ENCODE peak calls at places on chromosomes 13 and 19, in five cellular contexts. E is neural progenitor cell; X is activated naive CD4-positive, alpha-beta T cell treated with anti-CD3 and anti-CD28 coated beads, Interleukin-2, amount 50 U/mL, for 72 hours; T is lung microvascular endothelial cell; V is T-cell. O is an unnamed sample.

GRCh38 chr19:38707512-38708114 is 36.7 kb downstream of the CAPN12 start:
- DNase-seq in E (no peak), T (peak; percentile 94), V (no peak), X (no peak), O (no peak)

GRCh38 chr19:47319923-47320871 is 10.5 kb downstream of the C5AR1 start:
- DNase-seq in T (no peak), E (no peak), X (no peak), V (no peak), O (no peak)

GRCh38 chr19:34134190-34135032 is 37.9 kb upstream of the LSM14A start:
- DNase-seq in V (peak; percentile 84), T (peak; percentile 62), E (peak; percentile 95), X (peak; percentile 95), O (peak; percentile 39)

GRCh38 chr13:31032574-31033095 is 100.2 kb downstream of the TEX26 start:
- DNase-seq in V (no peak), X (no peak), E (no peak), T (no peak), O (no peak)

GRCh38 chr13:21130116-21130515 is 46.2 kb downstream of the SKA3 start:
- DNase-seq in X (no peak), E (peak; percentile 58), T (no peak), V (no peak), O (no peak)

GRCh38 chr19:4870025-4870700 is 2.7 kb upstream of the PLIN3 start:
- DNase-seq in E (no peak), V (no peak), X (no peak), T (peak; percentile 82), O (peak; percentile 40)

GRCh38 chr13:92734068-92734467 is 492.5 kb upstream of the GPC6 start:
- DNase-seq in X (no peak), V (no peak), T (no peak), E (no peak), O (no peak)

GRCh38 chr13:112072531-112073244 is 5.7 kb downstream of the SOX1 start:
- DNase-seq in E (peak; percentile 88), T (no peak), X (no peak), V (no peak), O (no peak)

GRCh38 chr13:20573636-20574035 is 6.7 kb downstream of the IFT88 start:
- DNase-seq in X (no peak), V (no peak), T (no peak), E (no peak), O (no peak)

GRCh38 chr13:77386880-77387606 is 60.1 kb upstream of the MYCBP2 start:
- DNase-seq in V (no peak), T (no peak), X (no peak), E (no peak), O (no peak)

GRCh38 chr13:49110122-49110831 is 109.9 kb upstream of the MLNR start:
- DNase-seq in E (peak; percentile 95), V (peak; percentile 67), X (peak; percentile 64), T (peak; percentile 92), O (peak; percentile 80)

GRCh38 chr13:87129602-87130300 is 541.4 kb upstream of the SLITRK5 start:
- DNase-seq in E (no peak), V (no peak), X (no peak), T (no peak), O (no peak)

GRCh38 chr13:28535734-28536133 is 40.8 kb upstream of the FLT1 start:
- DNase-seq in T (no peak), X (no peak), E (no peak), V (no peak), O (no peak)

GRCh38 chr19:55178781-55179569 is 1.1 kb downstream of the SYT5 start:
- DNase-seq in T (peak; percentile 76), E (peak; percentile 97), V (peak; percentile 93), X (peak; percentile 90), O (no peak)

GRCh38 chr19:40231544-40232424 is 5.3 kb upstream of the CCNP start:
- DNase-seq in X (no peak), T (no peak), V (no peak), E (peak; percentile 36), O (no peak)

GRCh38 chr13:73837147-73837546 is 297.1 kb downstream of the KLF12 start:
- DNase-seq in X (no peak), E (no peak), T (no peak), V (no peak), O (no peak)

GRCh38 chr13:30388401-30389283 is 33.7 kb upstream of the UBE2L5 start:
- DNase-seq in V (no peak), T (peak; percentile 75), X (no peak), E (peak; percentile 13), O (no peak)

GRCh38 chr13:23673354-23673753 is 103.1 kb downstream of the TNFRSF19 start:
- DNase-seq in X (no peak), V (no peak), E (no peak), T (peak; percentile 48), O (no peak)

GRCh38 chr19:2274937-2275535 is 6.9 kb downstream of the PEAK3 start:
- DNase-seq in E (peak; percentile 85), V (peak; percentile 39), T (peak; percentile 60), X (no peak), O (no peak)

GRCh38 chr13:22468055-22468454 is 712.7 kb upstream of the SGCG start:
- DNase-seq in V (no peak), E (no peak), T (no peak), X (no peak), O (no peak)

GRCh38 chr13:66661336-66661735 is 568.8 kb downstream of the PCDH9 start:
- DNase-seq in E (no peak), V (no peak), X (no peak), T (no peak), O (no peak)

GRCh38 chr13:36787181-36787580 is 31.8 kb upstream of the RFXAP start:
- DNase-seq in T (peak; percentile 10), V (no peak), E (no peak), X (no peak), O (no peak)

GRCh38 chr13:45119469-45119989 is 781 bp upstream of the GTF2F2 start:
- DNase-seq in T (peak; percentile 36), X (peak; percentile 47), E (peak; percentile 18), V (peak; percentile 63), O (peak; percentile 48)